ENCODE peak calls at places on chromosome 18, in nine cellular contexts. Y is WERI-Rb-1; F is CD8-positive, alpha-beta T cell; N is astrocyte; H is dorsolateral prefrontal cortex; P is heart right ventricle; G is prostate gland; E is psoas muscle; B is esophagus squamous epithelium. M is an unnamed sample.

GRCh38 chr18:79366177-79367094 is 29.3 kb upstream of the NFATC1 start:
- DNase-seq in Y (no peak), F (no peak), N (peak), H (no peak), P (no peak), G (no peak), E (no peak), B (no peak), M (no peak)

GRCh38 chr18:47970664-47971523 is 40.4 kb upstream of the SMAD2 start:
- DNase-seq in Y (no peak), F (no peak), N (no peak), H (no peak), P (no peak), G (no peak), E (no peak), B (no peak), M (no peak)

GRCh38 chr18:57002627-57003026 is 144.3 kb upstream of the BOD1L2 start:
- DNase-seq in Y (no peak), F (no peak), N (no peak), H (no peak), P (peak), G (no peak), E (no peak), B (no peak), M (peak)

GRCh38 chr18:76378526-76379215 is 116.4 kb downstream of the ZNF516 start:
- DNase-seq in Y (no peak), F (no peak), N (no peak), H (no peak), P (no peak), G (no peak), E (no peak), B (no peak), M (no peak)

GRCh38 chr18:34738173-34738894 is 28.2 kb downstream of the DTNA start:
- DNase-seq in Y (no peak), F (no peak), N (peak), H (no peak), P (no peak), G (no peak), E (no peak), B (no peak), M (peak)

GRCh38 chr18:62346327-62347090 is 21.4 kb downstream of the TNFRSF11A start:
- DNase-seq in Y (no peak), F (no peak), N (no peak), H (no peak), P (no peak), G (no peak), E (no peak), B (no peak), M (no peak)

GRCh38 chr18:36302676-36303075 is 5.2 kb downstream of the FHOD3 start:
- DNase-seq in Y (peak), F (no peak), N (peak), H (no peak), P (no peak), G (no peak), E (no peak), B (no peak), M (no peak)

GRCh38 chr18:79604913-79605235 is 74.7 kb upstream of the CTDP1 start:
- DNase-seq in Y (no peak), F (no peak), N (no peak), H (no peak), P (no peak), G (no peak), E (no peak), B (no peak), M (no peak)

GRCh38 chr18:2442726-2443275 is 128.5 kb downstream of the METTL4 start:
- DNase-seq in Y (no peak), F (no peak), N (peak), H (no peak), P (no peak), G (no peak), E (no peak), B (no peak), M (no peak)

GRCh38 chr18:57214976-57215375 is 68.1 kb downstream of the BOD1L2 start:
- DNase-seq in Y (no peak), F (no peak), N (no peak), H (no peak), P (no peak), G (no peak), E (no peak), B (no peak), M (no peak)

GRCh38 chr18:58645398-58645797 is 16.5 kb upstream of the ALPK2 start:
- DNase-seq in Y (no peak), F (no peak), N (peak), H (no peak), P (no peak), G (no peak), E (no peak), B (no peak), M (no peak)

GRCh38 chr18:76480913-76481312 is 14.1 kb downstream of the ZNF516 start:
- DNase-seq in Y (no peak), F (no peak), N (no peak), H (no peak), P (no peak), G (no peak), E (no peak), B (no peak), M (no peak)

GRCh38 chr18:55406374-55407045 is 181.5 kb downstream of the TCF4 start:
- DNase-seq in Y (no peak), F (no peak), N (no peak), H (peak), P (no peak), G (no peak), E (no peak), B (no peak), M (no peak)

GRCh38 chr18:50662177-50662576 is 102.3 kb downstream of the MAPK4 start:
- DNase-seq in Y (peak), F (no peak), N (no peak), H (no peak), P (no peak), G (no peak), E (no peak), B (no peak), M (peak)

GRCh38 chr18:23876496-23876895 is 138.1 kb upstream of the TTC39C start:
- DNase-seq in Y (no peak), F (no peak), N (no peak), H (no peak), P (no peak), G (no peak), E (no peak), B (no peak), M (no peak)

GRCh38 chr18:48962857-48963554 is 12.2 kb upstream of the SMAD7 start:
- DNase-seq in Y (no peak), F (no peak), N (peak), H (no peak), P (no peak), G (no peak), E (no peak), B (no peak), M (no peak)

GRCh38 chr18:50401888-50402287 is 27.0 kb downstream of the SKA1 start:
- DNase-seq in Y (no peak), F (no peak), N (peak), H (no peak), P (peak), G (no peak), E (peak), B (no peak), M (peak)

GRCh38 chr18:51621103-51621969 is 423.9 kb upstream of the MEX3C start:
- DNase-seq in Y (peak), F (no peak), N (peak), H (peak), P (peak), G (no peak), E (no peak), B (no peak), M (peak)

GRCh38 chr18:29644276-29644675 is 1398.3 kb downstream of the DSC3 start:
- DNase-seq in Y (no peak), F (no peak), N (peak), H (no peak), P (no peak), G (no peak), E (no peak), B (no peak), M (peak)

GRCh38 chr18:61901334-61901986 is 8.7 kb upstream of the RNF152 start:
- DNase-seq in Y (peak), F (peak), N (peak), H (no peak), P (no peak), G (peak), E (no peak), B (no peak), M (peak)

GRCh38 chr18:74388227-74388626 is 68.9 kb downstream of the DIPK1C start:
- DNase-seq in Y (no peak), F (no peak), N (no peak), H (no peak), P (no peak), G (no peak), E (no peak), B (no peak), M (no peak)

GRCh38 chr18:55228191-55228590 is 268.9 kb upstream of the CCDC68 start:
- DNase-seq in Y (no peak), F (no peak), N (peak), H (no peak), P (no peak), G (no peak), E (no peak), B (no peak), M (no peak)

GRCh38 chr18:4908239-4908638 is 288.8 kb downstream of the AKAIN1 start:
- DNase-seq in Y (no peak), F (no peak), N (no peak), H (no peak), P (no peak), G (no peak), E (no peak), B (no peak), M (no peak)

GRCh38 chr18:44986933-44987332 is 306.2 kb downstream of the SETBP1 start:
- DNase-seq in Y (no peak), F (no peak), N (no peak), H (no peak), P (no peak), G (no peak), E (no peak), B (no peak), M (no peak)

GRCh38 chr18:58536534-58537271 is 92.2 kb downstream of the ALPK2 start:
- DNase-seq in Y (no peak), F (no peak), N (no peak), H (no peak), P (no peak), G (no peak), E (no peak), B (no peak), M (no peak)

GRCh38 chr18:57088883-57089282 is 58.0 kb upstream of the BOD1L2 start:
- DNase-seq in Y (no peak), F (no peak), N (no peak), H (no peak), P (no peak), G (no peak), E (no peak), B (no peak), M (no peak)

GRCh38 chr18:63578357-63578958 is 8.7 kb upstream of the SERPINB13 start:
- DNase-seq in Y (peak), F (no peak), N (no peak), H (no peak), P (no peak), G (no peak), E (no peak), B (no peak), M (peak)

GRCh38 chr18:59672125-59672769 is 25.0 kb downstream of the CCBE1 start:
- DNase-seq in Y (no peak), F (no peak), N (peak), H (no peak), P (no peak), G (no peak), E (no peak), B (no peak), M (no peak)

GRCh38 chr18:22930089-22930713 is 2.9 kb upstream of the RBBP8 start:
- DNase-seq in Y (peak), F (peak), N (peak), H (peak), P (peak), G (peak), E (peak), B (peak), M (peak)

GRCh38 chr18:47150824-47151366 is 595 bp upstream of the HDHD2 start:
- DNase-seq in Y (peak), F (no peak), N (no peak), H (no peak), P (peak), G (no peak), E (no peak), B (no peak), M (no peak)

GRCh38 chr18:23401400-23402347 is 51.4 kb upstream of the RIOK3 start:
- DNase-seq in Y (peak), F (no peak), N (peak), H (no peak), P (no peak), G (no peak), E (no peak), B (no peak), M (no peak)

GRCh38 chr18:63131106-63131943 is 188.2 kb downstream of the BCL2 start:
- DNase-seq in Y (peak), F (peak), N (peak), H (no peak), P (peak), G (peak), E (no peak), B (no peak), M (peak)

GRCh38 chr18:63511285-63511684 is 30.9 kb upstream of the SERPINB12 start:
- DNase-seq in Y (peak), F (no peak), N (peak), H (no peak), P (peak), G (peak), E (no peak), B (no peak), M (peak)

GRCh38 chr18:76821356-76821874 is 942 bp upstream of the ZNF236 start:
- DNase-seq in Y (no peak), F (no peak), N (no peak), H (no peak), P (no peak), G (no peak), E (no peak), B (no peak), M (no peak)

GRCh38 chr18:45690975-45691815 is 32.8 kb upstream of the SLC14A1 start:
- DNase-seq in Y (peak), F (peak), N (peak), H (peak), P (peak), G (peak), E (peak), B (peak), M (peak)

GRCh38 chr18:35777042-35777441 is 195.4 kb upstream of the RMP24 start:
- DNase-seq in Y (peak), F (no peak), N (no peak), H (no peak), P (no peak), G (no peak), E (no peak), B (no peak), M (no peak)

GRCh38 chr18:80009661-80010550 is 21.5 kb upstream of the TXNL4A start:
- DNase-seq in Y (no peak), F (no peak), N (peak), H (peak), P (peak), G (no peak), E (peak), B (no peak), M (no peak)

GRCh38 chr18:58314284-58314683 is 270.3 kb downstream of the NEDD4L start:
- DNase-seq in Y (no peak), F (no peak), N (peak), H (peak), P (peak), G (peak), E (peak), B (no peak), M (peak)

GRCh38 chr18:77906103-77906502 is 656.5 kb downstream of the GALR1 start:
- DNase-seq in Y (no peak), F (no peak), N (no peak), H (no peak), P (no peak), G (no peak), E (no peak), B (no peak), M (no peak)
- H3K4me3 ChIP-seq in Y (no peak), F (no peak), N (no peak), H (no peak), P (no peak), G (no peak), E (no peak), B (no peak), M (no peak)

GRCh38 chr18:72652990-72653593 is 109.0 kb upstream of the CBLN2 start:
- DNase-seq in Y (peak), F (no peak), N (no peak), H (no peak), P (no peak), G (no peak), E (no peak), B (no peak), M (peak)
- TF ChIP-seq CTCF in Y (peak), F (peak), N (peak), H (peak), P (no peak), G (no peak), E (no peak), B (no peak), M (peak)

GRCh38 chr18:11994708-11995444 is 13.6 kb downstream of the IMPA2 start:
- DNase-seq in Y (no peak), F (no peak), N (no peak), H (no peak), P (no peak), G (no peak), E (peak), B (no peak), M (no peak)

GRCh38 chr18:11997466-11997865 is 16.2 kb downstream of the IMPA2 start:
- DNase-seq in Y (no peak), F (no peak), N (no peak), H (no peak), P (no peak), G (no peak), E (no peak), B (no peak), M (no peak)

GRCh38 chr18:11995445-11996189 is 14.3 kb downstream of the IMPA2 start:
- DNase-seq in Y (peak), F (peak), N (peak), H (peak), P (peak), G (peak), E (peak), B (no peak), M (peak)

GRCh38 chr18:11996907-11997306 is 15.6 kb downstream of the IMPA2 start:
- DNase-seq in Y (no peak), F (no peak), N (no peak), H (no peak), P (no peak), G (no peak), E (no peak), B (no peak), M (no peak)

DNA sequence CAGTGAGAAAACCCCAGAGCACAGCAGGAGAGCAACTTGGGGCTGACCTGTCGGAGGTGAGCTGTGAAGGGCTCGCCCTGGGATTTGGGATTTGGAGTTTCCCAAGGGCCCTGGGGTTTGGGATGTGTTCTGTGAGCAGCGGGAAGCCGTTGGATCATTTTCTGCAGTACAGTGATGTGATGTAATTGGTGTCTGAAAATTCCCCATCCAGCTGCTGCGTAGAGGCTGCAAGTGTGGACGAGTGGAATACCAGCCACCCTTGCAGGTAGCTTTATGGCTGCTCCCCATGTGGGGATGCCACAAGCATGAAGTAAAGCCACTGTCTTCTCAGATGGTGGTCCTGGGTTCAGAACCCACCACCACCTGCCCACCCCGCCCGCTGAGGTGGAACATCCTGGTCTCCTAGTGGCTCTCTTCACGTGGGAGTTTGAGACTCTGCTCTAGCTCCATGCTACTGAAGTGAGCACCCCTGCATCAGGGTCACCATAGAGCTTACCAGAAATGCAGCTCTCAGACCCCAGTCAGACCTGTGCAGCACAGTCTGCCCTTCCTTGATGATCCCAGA is 15.0 kb downstream of the IMPA2 start:
- DNase-seq in Y (no peak), F (no peak), N (no peak), H (no peak), P (no peak), G (no peak), E (no peak), B (no peak), M (no peak)
- H3K27ac ChIP-seq in Y (no peak), F (no peak), N (no peak), H (no peak), P (peak), G (no peak), E (peak), B (peak), M (no peak)

DNA sequence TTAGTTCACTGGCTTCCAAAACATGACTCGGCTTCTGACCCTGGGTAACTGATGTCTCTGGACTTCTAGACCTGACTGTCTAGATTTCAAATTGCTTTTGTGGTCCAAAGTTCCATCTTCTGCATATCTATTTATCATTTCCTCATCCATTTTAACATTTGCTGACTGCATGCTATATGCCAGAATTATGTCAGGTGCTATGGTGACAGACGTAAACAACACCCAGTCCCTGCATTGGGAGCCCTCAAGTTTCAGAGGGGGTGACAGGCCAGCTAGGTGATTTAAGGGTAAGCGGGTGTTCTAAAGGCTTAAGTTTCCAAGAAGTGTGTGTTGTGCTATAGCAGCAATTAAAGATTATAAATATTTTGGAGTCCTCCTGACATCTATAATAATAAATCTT is 140.8 kb downstream of the PIEZO2 start:
- DNase-seq in Y (no peak), F (no peak), N (no peak), H (no peak), P (no peak), G (no peak), E (no peak), B (no peak), M (no peak)
- H3K4me3 ChIP-seq in Y (no peak), F (no peak), N (no peak), H (no peak), P (no peak), G (no peak), E (no peak), B (no peak), M (no peak)

GRCh38 chr18:3444954-3445353 is 5.0 kb upstream of the TGIF1 start:
- DNase-seq in Y (no peak), F (no peak), N (no peak), H (no peak), P (no peak), G (no peak), E (no peak), B (no peak), M (no peak)
- TF ChIP-seq CTCF in Y (no peak), F (no peak), N (no peak), H (no peak), P (no peak), G (no peak), E (no peak), B (no peak), M (no peak)

GRCh38 chr18:9855686-9856085 is 30.1 kb upstream of the TXNDC2 start:
- DNase-seq in Y (no peak), F (no peak), N (peak), H (no peak), P (no peak), G (no peak), E (no peak), B (no peak), M (no peak)

GRCh38 chr18:9858642-9859041 is 27.1 kb upstream of the TXNDC2 start:
- DNase-seq in Y (no peak), F (no peak), N (no peak), H (no peak), P (no peak), G (no peak), E (no peak), B (no peak), M (no peak)

GRCh38 chr18:9859232-9859631 is 26.5 kb upstream of the TXNDC2 start:
- DNase-seq in Y (no peak), F (no peak), N (no peak), H (no peak), P (no peak), G (no peak), E (no peak), B (no peak), M (no peak)

GRCh38 chr18:9854801-9855676 is 30.7 kb upstream of the TXNDC2 start:
- DNase-seq in Y (no peak), F (no peak), N (no peak), H (no peak), P (no peak), G (no peak), E (no peak), B (no peak), M (no peak)

GRCh38 chr18:9856097-9856496 is 29.7 kb upstream of the TXNDC2 start:
- DNase-seq in Y (no peak), F (no peak), N (no peak), H (no peak), P (no peak), G (no peak), E (no peak), B (no peak), M (no peak)
- H3K27ac ChIP-seq in Y (no peak), F (no peak), N (peak), H (peak), P (no peak), G (peak), E (no peak), B (peak), M (no peak)

M was measured in A673.